ENCODE peak calls at places on chromosome X, in nine cellular contexts. H, S, A, E, B, N, M, K and I are unnamed samples.

GRCh38 chrX:42028113-42028512 is 104.8 kb upstream of the CASK start:
- DNase-seq in H (no peak), S (no peak), A (no peak), E (no peak), B (no peak), N (no peak), M (no peak), K (no peak), I (peak; percentile 12)

GRCh38 chrX:114580336-114580735 is 3.5 kb upstream of the HTR2C start:
- DNase-seq in H (no peak), S (peak; percentile 17), A (no peak), E (peak; percentile 47), B (no peak), N (no peak), M (no peak), K (no peak), I (no peak)

GRCh38 chrX:106619797-106620196 is 8.0 kb downstream of the RADX start:
- DNase-seq in H (no peak), S (peak; percentile 2), A (no peak), E (no peak), B (no peak), N (no peak), M (no peak), K (no peak), I (no peak)

GRCh38 chrX:115499112-115499805 is 61.7 kb upstream of the PLS3 start:
- DNase-seq in H (peak; percentile 85), S (peak; percentile 38), A (no peak), E (no peak), B (no peak), N (no peak), M (no peak), K (no peak), I (no peak)

GRCh38 chrX:12685541-12685940 is 105.7 kb upstream of the PRPS2 start:
- DNase-seq in H (no peak), S (no peak), A (no peak), E (no peak), B (no peak), N (no peak), M (no peak), K (no peak), I (no peak)

GRCh38 chrX:154490414-154491083 is at the start of gene SLC10A3:
- DNase-seq in H (peak; percentile 92), S (peak; percentile 94), A (peak; percentile 85), E (peak; percentile 95), B (peak; percentile 94), N (peak; percentile 88), M (peak; percentile 92), K (peak; percentile 62), I (peak; percentile 92)

GRCh38 chrX:95836517-95836916 is 848.1 kb upstream of the DIAPH2 start:
- DNase-seq in H (no peak), S (no peak), A (no peak), E (no peak), B (no peak), N (no peak), M (no peak), K (no peak), I (no peak)

GRCh38 chrX:130726661-130727060 is 176.3 kb downstream of the ENOX2 start:
- DNase-seq in H (no peak), S (peak; percentile 46), A (no peak), E (no peak), B (no peak), N (no peak), M (no peak), K (no peak), I (no peak)

GRCh38 chrX:9535101-9535500 is 70.2 kb downstream of the TBL1X start:
- DNase-seq in H (no peak), S (no peak), A (no peak), E (no peak), B (no peak), N (no peak), M (no peak), K (no peak), I (no peak)

GRCh38 chrX:130669233-130669632 is 233.8 kb downstream of the ENOX2 start:
- DNase-seq in H (no peak), S (peak; percentile 69), A (no peak), E (no peak), B (no peak), N (no peak), M (no peak), K (no peak), I (no peak)

GRCh38 chrX:112654871-112655270 is 24.9 kb downstream of the LHFPL1 start:
- DNase-seq in H (no peak), S (peak; percentile 72), A (no peak), E (no peak), B (no peak), N (no peak), M (no peak), K (no peak), I (no peak)

GRCh38 chrX:41449615-41450014 is 2.5 kb downstream of the NYX start:
- DNase-seq in H (no peak), S (peak; percentile 58), A (no peak), E (no peak), B (no peak), N (no peak), M (no peak), K (no peak), I (no peak)

GRCh38 chrX:19332983-19333382 is 10.7 kb upstream of the PDHA1 start:
- DNase-seq in H (peak; percentile 64), S (no peak), A (no peak), E (no peak), B (no peak), N (no peak), M (no peak), K (no peak), I (peak; percentile 32)

GRCh38 chrX:13120017-13120416 is 75.6 kb upstream of the FAM9C start:
- DNase-seq in H (no peak), S (peak; percentile 42), A (no peak), E (peak; percentile 9), B (peak; percentile 30), N (no peak), M (no peak), K (no peak), I (peak; percentile 48)

GRCh38 chrX:22534643-22535042 is 261.9 kb downstream of the CBLL2 start:
- DNase-seq in H (peak; percentile 7), S (peak; percentile 1), A (no peak), E (no peak), B (peak; percentile 10), N (no peak), M (no peak), K (no peak), I (no peak)

GRCh38 chrX:131595120-131595519 is 51.2 kb downstream of the OR13H1 start:
- DNase-seq in H (no peak), S (no peak), A (no peak), E (no peak), B (no peak), N (no peak), M (no peak), K (no peak), I (no peak)

GRCh38 chrX:3442685-3443084 is 96.2 kb upstream of the MXRA5 start:
- DNase-seq in H (no peak), S (no peak), A (no peak), E (no peak), B (no peak), N (no peak), M (no peak), K (no peak), I (no peak)

GRCh38 chrX:144681501-144681900 is 565.8 kb upstream of the SPANXN1 start:
- DNase-seq in H (peak; percentile 1), S (peak; percentile 88), A (no peak), E (no peak), B (no peak), N (no peak), M (no peak), K (no peak), I (no peak)

GRCh38 chrX:943035-943434 is 269.4 kb downstream of the CRLF2 start:
- DNase-seq in H (no peak), S (no peak), A (no peak), E (no peak), B (no peak), N (no peak), M (no peak), K (no peak), I (no peak)

GRCh38 chrX:28920554-28920953 is 333.3 kb downstream of the IL1RAPL1 start:
- DNase-seq in H (no peak), S (peak; percentile 54), A (no peak), E (no peak), B (no peak), N (no peak), M (no peak), K (no peak), I (no peak)

GRCh38 chrX:49204017-49204416 is 4.0 kb upstream of the SYP start:
- DNase-seq in H (no peak), S (no peak), A (no peak), E (no peak), B (no peak), N (no peak), M (no peak), K (no peak), I (no peak)

GRCh38 chrX:37423864-37424569 is 74.9 kb downstream of the PRRG1 start:
- DNase-seq in H (no peak), S (no peak), A (no peak), E (no peak), B (no peak), N (no peak), M (no peak), K (no peak), I (no peak)

GRCh38 chrX:275967-276587 is 5.1 kb upstream of the PLCXD1 start:
- DNase-seq in H (peak; percentile 59), S (peak; percentile 70), A (peak; percentile 44), E (peak; percentile 87), B (peak; percentile 84), N (peak; percentile 39), M (peak; percentile 91), K (no peak), I (peak; percentile 62)

GRCh38 chrX:139784788-139785187 is 76.8 kb upstream of the MCF2 start:
- DNase-seq in H (no peak), S (no peak), A (no peak), E (no peak), B (no peak), N (no peak), M (no peak), K (no peak), I (no peak)
- H3K36me3 ChIP-seq in H (no peaks in the 10 kb centered on the region), S (no peaks in the 10 kb centered on the region), A (no peaks in the 10 kb centered on the region), E (peaks cover 2% of the 10 kb centered on the region), B (no peaks in the 10 kb centered on the region), N (peaks cover 22% of the 10 kb centered on the region), M (peaks cover 10% of the 10 kb centered on the region), K (peaks cover 62% of the 10 kb centered on the region), I (no peaks in the 10 kb centered on the region)

GRCh38 chrX:72121381-72121780 is 10.3 kb downstream of the RTL5 start:
- DNase-seq in H (peak; percentile 68), S (peak; percentile 78), A (peak; percentile 53), E (no peak), B (peak; percentile 42), N (no peak), M (no peak), K (peak; percentile 6), I (peak; percentile 54)
- H3K4me3 ChIP-seq in H (no peak overlapping the region), S (no peak overlapping the region), A (no peak overlapping the region), E (no peak overlapping the region), B (no peak overlapping the region), N (peak overlapping the region; percentile 53), M (no peak overlapping the region), K (no peak overlapping the region), I (no peak overlapping the region)

GRCh38 chrX:47209508-47210238 is 8.8 kb upstream of the CDK16 start:
- DNase-seq in H (no peak), S (no peak), A (no peak), E (no peak), B (no peak), N (no peak), M (no peak), K (no peak), I (no peak)
- H3K36me3 ChIP-seq in H (peaks cover 4% of the 10 kb centered on the region), S (peaks cover 70% of the 10 kb centered on the region), A (peaks cover 32% of the 10 kb centered on the region), E (peaks cover 12% of the 10 kb centered on the region), B (no peaks in the 10 kb centered on the region), N (peaks cover 86% of the 10 kb centered on the region), M (peaks cover 78% of the 10 kb centered on the region), K (peaks cover 100% of the 10 kb centered on the region), I (no peaks in the 10 kb centered on the region)

GRCh38 chrX:129523076-129524055 is at the start of gene SMARCA1:
- DNase-seq in H (peak; percentile 70), S (peak; percentile 79), A (peak; percentile 5), E (peak; percentile 76), B (peak; percentile 17), N (no peak), M (peak; percentile 66), K (no peak), I (peak; percentile 85)
- H3K4me3 ChIP-seq in H (peak within 1 kb of the TSS; percentile 94), S (peak within 1 kb of the TSS; percentile 79), A (peak within 1 kb of the TSS; percentile 61), E (peak within 1 kb of the TSS; percentile 92), B (peak within 1 kb of the TSS; percentile 48), N (no peak within 1 kb of the TSS), M (peak within 1 kb of the TSS; percentile 64), K (peak within 1 kb of the TSS; percentile 74), I (peak within 1 kb of the TSS; percentile 93)